ENCODE peak calls at places on chromosomes 11 and 22, in seven cellular contexts. Q is HepG2, A is SK-N-SH, I is H1, U is GM12878, K is K562, N is HCT116. B is an unnamed sample.

GRCh38 chr11:70597751-70598377 is 199.5 kb downstream of the CTTN start:
- DNase-seq in Q (no peak), A (no peak), I (no peak), U (no peak), K (no peak), N (no peak), B (no peak)

GRCh38 chr11:134654161-134654915 is 242.3 kb upstream of the B3GAT1 start:
- DNase-seq in Q (no peak), A (no peak), I (no peak), U (no peak), K (no peak), N (no peak), B (no peak)

GRCh38 chr11:115990004-115990447 is 485.8 kb upstream of the CADM1 start:
- DNase-seq in Q (no peak), A (peak), I (no peak), U (no peak), K (peak), N (no peak), B (peak)

GRCh38 chr22:47629273-47629711 is 866.8 kb downstream of the TBC1D22A start:
- DNase-seq in Q (no peak), A (no peak), I (no peak), U (no peak), K (no peak), N (no peak), B (no peak)

GRCh38 chr22:21858025-21858764 is 9.2 kb downstream of the MAPK1 start:
- DNase-seq in Q (no peak), A (no peak), I (no peak), U (no peak), K (no peak), N (no peak), B (no peak)

GRCh38 chr11:103730151-103730940 is 306.1 kb upstream of the DDI1 start:
- DNase-seq in Q (no peak), A (no peak), I (no peak), U (no peak), K (no peak), N (no peak), B (no peak)

GRCh38 chr11:67266424-67267187 is at the start of gene GRK2:
- DNase-seq in Q (no peak), A (peak), I (no peak), U (no peak), K (no peak), N (no peak), B (peak)

GRCh38 chr11:11808992-11809583 is 32.7 kb upstream of the USP47 start:
- DNase-seq in Q (no peak), A (no peak), I (no peak), U (no peak), K (no peak), N (no peak), B (no peak)

GRCh38 chr11:35144103-35144741 is 5.3 kb downstream of the CD44 start:
- DNase-seq in Q (no peak), A (no peak), I (no peak), U (peak), K (no peak), N (no peak), B (peak)

GRCh38 chr11:223921-224320 is 12.2 kb downstream of the SIRT3 start:
- DNase-seq in Q (no peak), A (no peak), I (no peak), U (no peak), K (no peak), N (no peak), B (no peak)

GRCh38 chr11:45853616-45854219 is 6.4 kb downstream of the CRY2 start:
- DNase-seq in Q (no peak), A (no peak), I (no peak), U (no peak), K (no peak), N (no peak), B (no peak)

GRCh38 chr22:28231423-28231822 is 312.4 kb upstream of the PITPNB start:
- DNase-seq in Q (peak), A (no peak), I (no peak), U (no peak), K (no peak), N (no peak), B (no peak)

GRCh38 chr11:120784566-120785251 is 239.2 kb upstream of the TBCEL start:
- DNase-seq in Q (no peak), A (peak), I (no peak), U (no peak), K (no peak), N (no peak), B (no peak)

GRCh38 chr11:10314199-10315072 is 9.6 kb downstream of the ADM start:
- DNase-seq in Q (peak), A (no peak), I (no peak), U (peak), K (peak), N (no peak), B (peak)

GRCh38 chr11:9982796-9983579 is 311.0 kb downstream of the SBF2 start:
- DNase-seq in Q (peak), A (no peak), I (peak), U (no peak), K (peak), N (peak), B (no peak)

GRCh38 chr11:7694953-7695271 is 11.4 kb downstream of the OVCH2 start:
- DNase-seq in Q (no peak), A (no peak), I (no peak), U (no peak), K (no peak), N (no peak), B (no peak)

GRCh38 chr22:29053048-29053702 is 8.5 kb downstream of the C22orf31 start:
- DNase-seq in Q (no peak), A (no peak), I (no peak), U (no peak), K (no peak), N (no peak), B (no peak)

GRCh38 chr11:69380921-69381581 is 87.1 kb downstream of the MYEOV start:
- DNase-seq in Q (no peak), A (no peak), I (no peak), U (no peak), K (no peak), N (no peak), B (no peak)
- TF ChIP-seq JUND in Q (no peak), A (no peak), I (no peak), U (no peak), K (no peak), N (no peak), B (no peak)

GRCh38 chr11:59759900-59760299 is 4.7 kb downstream of the STX3 start:
- DNase-seq in Q (no peak), A (no peak), I (no peak), U (no peak), K (no peak), N (no peak), B (no peak)

GRCh38 chr11:59765068-59765770 is 10.0 kb downstream of the STX3 start:
- DNase-seq in Q (no peak), A (no peak), I (no peak), U (no peak), K (no peak), N (no peak), B (no peak)

GRCh38 chr11:59758638-59759037 is 3.5 kb downstream of the STX3 start:
- DNase-seq in Q (no peak), A (no peak), I (no peak), U (no peak), K (no peak), N (no peak), B (no peak)

GRCh38 chr11:59766542-59766941 is 11.4 kb downstream of the STX3 start:
- DNase-seq in Q (no peak), A (no peak), I (no peak), U (no peak), K (peak), N (no peak), B (no peak)

DNA sequence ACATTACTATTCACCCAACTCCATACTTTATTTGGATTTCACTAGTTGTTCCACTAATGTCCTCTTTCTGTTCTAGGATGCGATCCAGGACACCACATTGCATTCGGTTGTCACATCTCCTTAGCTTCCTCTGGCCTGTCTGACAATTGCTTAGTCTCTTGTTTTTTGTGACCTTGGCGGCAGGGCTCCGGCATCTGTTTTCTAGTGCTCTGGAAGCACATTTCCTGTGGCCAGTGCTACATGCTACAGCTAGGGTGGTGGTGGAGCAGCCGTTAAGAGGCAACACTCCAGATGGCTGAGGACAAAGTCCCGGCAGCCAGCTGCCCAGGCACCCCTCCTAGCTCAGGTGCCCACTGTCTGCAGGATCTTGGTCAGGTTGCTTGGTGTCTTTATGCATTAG is 6.8 kb downstream of the STX3 start:
- DNase-seq in Q (no peak), A (no peak), I (no peak), U (no peak), K (no peak), N (no peak), B (no peak)
- TF ChIP-seq JUND in Q (no peak), A (no peak), I (no peak), U (no peak), K (no peak), N (no peak), B (no peak)

DNA sequence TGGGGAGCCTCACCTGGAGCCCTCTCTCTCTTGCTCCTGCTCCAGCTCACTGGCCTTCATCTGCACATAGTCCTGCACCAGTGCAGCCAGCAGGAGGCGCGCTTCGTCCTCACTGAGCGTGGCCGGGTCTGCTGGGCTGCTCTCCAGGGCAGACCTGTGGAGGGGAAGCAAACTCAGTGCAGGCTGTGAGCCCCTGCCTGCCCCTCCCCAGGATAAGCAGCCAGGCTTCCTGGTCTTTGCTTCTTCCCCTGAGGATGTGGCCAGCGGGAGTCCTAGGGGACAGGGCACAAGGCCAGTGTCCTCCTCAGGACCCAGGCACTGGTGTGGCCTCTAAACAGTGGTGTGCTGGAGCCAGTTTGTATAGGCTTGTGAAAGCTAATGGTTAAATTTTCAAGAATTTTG is 2.2 kb downstream of the CALCA start:
- DNase-seq in Q (peak), A (peak), I (peak), U (no peak), K (peak), N (peak), B (no peak)
- TF ChIP-seq JUND in Q (no peak), A (no peak), I (no peak), U (no peak), K (no peak), N (no peak), B (no peak)

DNA sequence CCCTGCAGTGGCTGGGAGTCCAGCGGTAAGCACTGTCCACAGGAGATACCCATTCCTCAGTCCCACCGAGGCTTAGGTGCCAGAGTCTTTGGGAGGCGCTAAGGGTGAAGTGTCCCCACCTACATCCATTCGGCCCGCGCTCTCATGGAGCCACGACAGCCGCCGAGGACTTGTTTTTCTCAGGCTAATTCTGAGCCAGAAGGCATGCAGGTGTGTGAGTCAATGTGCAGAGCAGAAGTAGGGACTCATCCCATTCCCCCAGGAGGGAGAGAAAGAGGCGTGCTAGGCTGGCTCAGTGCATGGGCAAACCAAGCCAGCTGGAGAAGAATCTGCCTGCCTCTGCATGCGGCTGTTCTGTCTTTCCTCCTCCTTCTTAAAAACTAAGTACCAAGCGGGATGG is 46.6 kb downstream of the KCNC1 start:
- DNase-seq in Q (no peak), A (no peak), I (no peak), U (no peak), K (no peak), N (no peak), B (no peak)
- TF ChIP-seq JUND in Q (no peak), A (no peak), I (no peak), U (no peak), K (no peak), N (no peak), B (no peak)

GRCh38 chr11:3138178-3139085 is 26.7 kb downstream of the OSBPL5 start:
- DNase-seq in Q (no peak), A (no peak), I (no peak), U (no peak), K (peak), N (no peak), B (no peak)

GRCh38 chr11:3135491-3136440 is 29.3 kb downstream of the OSBPL5 start:
- DNase-seq in Q (no peak), A (no peak), I (no peak), U (no peak), K (no peak), N (no peak), B (no peak)

GRCh38 chr11:3136542-3137455 is 28.3 kb downstream of the OSBPL5 start:
- DNase-seq in Q (no peak), A (no peak), I (no peak), U (no peak), K (no peak), N (no peak), B (no peak)

GRCh38 chr11:3139086-3139440 is 26.0 kb downstream of the OSBPL5 start:
- DNase-seq in Q (no peak), A (no peak), I (no peak), U (no peak), K (no peak), N (no peak), B (no peak)

GRCh38 chr11:3137486-3138177 is 27.5 kb downstream of the OSBPL5 start:
- DNase-seq in Q (no peak), A (no peak), I (no peak), U (no peak), K (no peak), N (no peak), B (no peak)
- TF ChIP-seq JUND in Q (no peak), A (no peak), I (no peak), U (no peak), K (no peak), N (no peak), B (no peak)

B was measured in T47D.